ENCODE peak calls at places on chromosomes 13 and 19, in four cellular contexts. S is tibial artery, P is right atrium auricular region, H is HL-60. K is an unnamed sample. For H3K27me3, the result is how much of the 10 kb centered on the place peaks cover.

GRCh38 chr13:99985243-99985874 is 3.8 kb downstream of the ZIC2 start:
- DNase-seq in S (no peak), P (no peak), H (no peak), K (no peak)

GRCh38 chr13:92572190-92572589 is 654.4 kb upstream of the GPC6 start:
- DNase-seq in S (no peak), P (no peak), H (no peak), K (no peak)

GRCh38 chr13:71339736-71340135 is 527.3 kb downstream of the DACH1 start:
- DNase-seq in S (no peak), P (no peak), H (no peak), K (no peak)

GRCh38 chr13:107075576-107075975 is 507.6 kb upstream of the ARGLU1 start:
- DNase-seq in S (no peak), P (no peak), H (no peak), K (peak)

GRCh38 chr13:100045355-100045754 is 43.5 kb upstream of the PCCA start:
- DNase-seq in S (no peak), P (no peak), H (no peak), K (no peak)

GRCh38 chr13:90950134-90950533 is 397.4 kb upstream of the MIR17HG start:
- DNase-seq in S (no peak), P (no peak), H (no peak), K (no peak)

GRCh38 chr19:6588508-6589345 is 2.2 kb downstream of the CD70 start:
- DNase-seq in S (no peak), P (no peak), H (no peak), K (no peak)

GRCh38 chr19:17243854-17244617 is 1.7 kb downstream of the NR2F6 start:
- DNase-seq in S (peak), P (peak), H (no peak), K (peak)

GRCh38 chr19:6524326-6524725 is 6.5 kb upstream of the TNFSF9 start:
- DNase-seq in S (no peak), P (no peak), H (no peak), K (no peak)

GRCh38 chr13:95784891-95785290 is 108.0 kb downstream of the DNAJC3 start:
- DNase-seq in S (no peak), P (no peak), H (no peak), K (no peak)

GRCh38 chr13:99859178-99860177 is 112.1 kb downstream of the ZIC5 start:
- DNase-seq in S (no peak), P (no peak), H (no peak), K (peak)

GRCh38 chr13:70623260-70623659 is 515.0 kb upstream of the KLHL1 start:
- DNase-seq in S (no peak), P (no peak), H (no peak), K (no peak)

GRCh38 chr13:28684257-28684656 is 25.3 kb downstream of the POMP start:
- DNase-seq in S (no peak), P (no peak), H (no peak), K (peak)

GRCh38 chr19:41083516-41083915 is 4.7 kb upstream of the CYP2A13 start:
- DNase-seq in S (no peak), P (no peak), H (no peak), K (no peak)

GRCh38 chr13:26050568-26051230 is 1.1 kb downstream of the SHISA2 start:
- DNase-seq in S (no peak), P (no peak), H (no peak), K (no peak)

GRCh38 chr19:6925801-6926751 is 38.7 kb downstream of the ADGRE1 start:
- DNase-seq in S (no peak), P (no peak), H (no peak), K (no peak)

GRCh38 chr13:113657851-113658741 is at the start of gene ATP4B:
- DNase-seq in S (no peak), P (no peak), H (no peak), K (peak)

GRCh38 chr19:18832331-18833140 is 777 bp downstream of the UPF1 start:
- DNase-seq in S (no peak), P (no peak), H (no peak), K (peak)

GRCh38 chr19:8731428-8732169 is 10.2 kb downstream of the OR2Z1 start:
- DNase-seq in S (no peak), P (no peak), H (no peak), K (no peak)

GRCh38 chr19:23698711-23699520 is 11.9 kb upstream of the ZNF675 start:
- DNase-seq in S (no peak), P (no peak), H (no peak), K (no peak)

GRCh38 chr13:114019367-114019766 is 45.5 kb upstream of the C13orf46 start:
- DNase-seq in S (no peak), P (no peak), H (no peak), K (no peak)

GRCh38 chr19:19642506-19643157 is 825 bp downstream of the GMIP start:
- DNase-seq in S (no peak), P (no peak), H (peak), K (peak)

GRCh38 chr19:21130097-21130775 is 11.6 kb upstream of the ZNF431 start:
- DNase-seq in S (no peak), P (no peak), H (no peak), K (no peak)

GRCh38 chr13:57557979-57558529 is 73.5 kb upstream of the PCDH17 start:
- DNase-seq in S (no peak), P (no peak), H (no peak), K (peak)

GRCh38 chr19:53980553-53981407 is 10.7 kb upstream of the CACNG6 start:
- DNase-seq in S (no peak), P (no peak), H (no peak), K (peak)

GRCh38 chr13:110520431-110521295 is 40.9 kb downstream of the RAB20 start:
- DNase-seq in S (peak), P (peak), H (peak), K (peak)

GRCh38 chr19:30516586-30516985 is 144.4 kb downstream of the ZNF536 start:
- DNase-seq in S (no peak), P (no peak), H (no peak), K (no peak)

GRCh38 chr19:48678201-48678600 is 5.4 kb upstream of the NTN5 start:
- DNase-seq in S (no peak), P (no peak), H (no peak), K (peak)

GRCh38 chr13:75704942-75705320 is 68.8 kb downstream of the LMO7 start:
- DNase-seq in S (no peak), P (no peak), H (no peak), K (peak)

GRCh38 chr13:89066868-89067466 is 1395.8 kb downstream of the SLITRK5 start:
- DNase-seq in S (no peak), P (no peak), H (peak), K (peak)

GRCh38 chr13:40968416-40969000 is 50.6 kb downstream of the ELF1 start:
- DNase-seq in S (no peak), P (no peak), H (no peak), K (no peak)

GRCh38 chr19:41219924-41220567 is 1.0 kb downstream of the AXL start:
- DNase-seq in S (peak), P (no peak), H (no peak), K (no peak)

GRCh38 chr13:60044321-60044720 is 119.4 kb downstream of the DIAPH3 start:
- DNase-seq in S (no peak), P (no peak), H (no peak), K (no peak)

GRCh38 chr19:35533822-35534521 is 716 bp downstream of the GAPDHS start:
- DNase-seq in S (no peak), P (no peak), H (peak), K (no peak)

GRCh38 chr13:109288151-109288709 is 498.2 kb downstream of the IRS2 start:
- DNase-seq in S (no peak), P (no peak), H (no peak), K (no peak)

GRCh38 chr19:45423033-45423588 is 606 bp downstream of the ERCC1 start:
- DNase-seq in S (no peak), P (no peak), H (no peak), K (no peak)

GRCh38 chr13:31896427-31896826 is 135.1 kb upstream of the FRY start:
- DNase-seq in S (peak), P (peak), H (no peak), K (no peak)

GRCh38 chr13:97325738-97326137 is 103.6 kb downstream of the MBNL2 start:
- DNase-seq in S (no peak), P (no peak), H (no peak), K (no peak)

GRCh38 chr19:28492616-28493015 is 720.3 kb downstream of the UQCRFS1 start:
- DNase-seq in S (no peak), P (no peak), H (no peak), K (peak)

DNA sequence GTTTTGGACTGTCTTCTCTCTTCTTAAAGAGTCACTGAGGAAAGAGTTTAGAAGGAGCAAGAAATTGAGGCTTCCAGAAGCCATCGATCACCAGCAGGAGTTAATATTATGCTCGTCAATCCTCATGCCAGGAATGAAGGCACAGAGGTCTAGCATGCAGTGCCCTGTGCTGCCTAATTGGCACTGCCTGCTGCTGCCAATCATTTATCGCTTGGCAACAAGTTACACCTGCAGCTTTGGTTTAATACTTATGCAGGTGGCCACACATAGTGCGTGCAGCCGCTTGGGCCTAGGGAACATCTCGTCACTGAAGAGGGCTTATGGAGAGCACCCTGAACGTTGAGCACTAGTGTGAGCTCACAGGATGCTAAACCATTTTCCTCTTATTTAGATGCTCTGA is 2.7 kb upstream of the SOX1 start:
- DNase-seq in S (no peak), P (no peak), H (no peak), K (no peak)
- H3K27me3 ChIP-seq in S (half or more), P (under half), H (half or more), K (under half)

DNA sequence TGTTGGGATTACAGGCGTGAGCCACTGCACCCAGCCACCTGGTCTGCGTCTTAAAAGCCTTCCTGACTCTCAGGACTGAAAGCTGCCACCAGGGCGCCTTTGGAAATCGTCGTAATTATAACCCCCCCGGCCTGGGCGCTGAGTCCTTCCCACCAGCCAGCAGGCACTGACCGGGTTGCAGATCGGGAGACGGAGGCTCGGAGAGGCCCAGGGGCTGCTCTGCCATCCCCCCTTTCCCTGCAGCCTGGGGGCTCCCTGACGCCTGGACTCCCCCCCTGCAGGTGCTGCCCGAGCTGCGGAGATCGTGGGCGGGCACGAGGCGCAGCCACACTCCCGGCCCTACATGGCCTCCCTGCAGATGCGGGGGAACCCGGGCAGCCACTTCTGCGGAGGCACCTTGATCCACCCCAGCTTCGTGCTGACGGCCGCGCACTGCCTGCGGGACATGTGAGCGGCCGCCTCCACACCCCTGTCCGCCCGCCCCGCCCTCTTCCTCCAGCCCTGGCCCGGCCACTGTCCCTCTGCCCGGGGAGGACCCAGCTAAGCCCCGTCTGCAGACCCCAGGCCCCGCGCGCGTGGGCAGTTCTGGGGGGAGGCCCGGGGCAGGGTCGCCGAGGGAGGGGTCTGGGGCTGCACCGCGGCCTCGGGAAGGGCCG is 2.5 kb downstream of the PRTN3 start:
- DNase-seq in S (no peak), P (no peak), H (no peak), K (no peak)
- H3K27me3 ChIP-seq in S (half or more), P (under half), H (under half), K (under half)

GRCh38 chr19:3346677-3347353 is 19.6 kb upstream of the NFIC start:
- DNase-seq in S (peak), P (peak), H (no peak), K (no peak)
- H3K27me3 ChIP-seq in S (under half), P (under half), H (under half), K (under half)

GRCh38 chr13:43569688-43570087 is 217.1 kb downstream of the ENOX1 start:
- DNase-seq in S (no peak), P (no peak), H (no peak), K (no peak)

GRCh38 chr13:43574601-43575000 is 212.2 kb downstream of the ENOX1 start:
- DNase-seq in S (no peak), P (no peak), H (no peak), K (no peak)

GRCh38 chr13:43572601-43573360 is 214.0 kb downstream of the ENOX1 start:
- DNase-seq in S (no peak), P (no peak), H (no peak), K (no peak)

GRCh38 chr13:43573361-43573740 is 213.4 kb downstream of the ENOX1 start:
- DNase-seq in S (no peak), P (no peak), H (no peak), K (no peak)

GRCh38 chr13:43573787-43574562 is 212.8 kb downstream of the ENOX1 start:
- DNase-seq in S (no peak), P (no peak), H (no peak), K (no peak)
- H3K27me3 ChIP-seq in S (under half), P (under half), H (under half), K (under half)

DNA sequence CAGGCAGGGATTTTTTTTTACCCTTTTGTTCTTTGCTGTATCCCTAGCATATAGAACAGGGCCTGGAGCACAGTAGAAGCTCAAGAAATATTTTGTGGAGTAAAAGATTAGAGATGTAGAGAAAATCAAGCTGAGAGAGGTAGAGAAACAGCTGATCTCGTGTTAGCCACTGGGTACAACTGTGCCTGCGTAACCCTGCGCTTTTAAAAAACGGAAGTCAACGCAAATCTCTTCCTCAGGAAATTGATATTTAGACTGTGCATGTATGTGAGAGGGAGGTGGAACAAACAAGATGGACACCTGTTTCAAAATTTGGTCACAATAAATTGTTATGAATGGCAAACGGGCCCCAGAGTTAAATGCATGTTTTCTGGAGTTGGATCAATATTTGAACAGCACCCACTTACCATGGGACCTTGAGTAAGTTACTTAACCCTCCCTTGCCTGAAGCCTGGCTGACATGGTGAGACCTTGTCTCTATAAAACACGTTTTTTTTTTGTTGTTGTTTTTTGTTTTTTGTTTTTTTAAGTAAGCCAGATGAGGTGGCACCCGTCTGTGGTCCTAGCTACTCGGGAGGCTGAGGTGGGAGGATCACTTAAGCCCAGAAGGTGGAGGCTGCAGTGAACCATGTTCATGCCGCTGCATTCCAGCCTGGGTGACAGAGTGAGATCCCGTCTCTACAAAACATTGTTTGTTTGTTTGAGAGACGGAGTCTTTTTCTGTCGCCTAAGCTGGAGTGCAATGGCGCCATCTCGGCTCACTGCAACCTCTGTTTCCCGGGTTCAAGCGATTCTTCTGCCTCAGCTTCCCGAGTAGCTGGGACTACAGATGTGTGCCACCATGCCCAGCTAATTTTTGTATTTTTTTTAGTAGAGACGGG is 3.3 kb upstream of the EPOR start:
- DNase-seq in S (no peak), P (no peak), H (no peak), K (no peak)
- H3K27me3 ChIP-seq in S (under half), P (under half), H (under half), K (under half)

GRCh38 chr13:49217962-49218492 is 2.1 kb upstream of the MLNR start:
- DNase-seq in S (no peak), P (no peak), H (no peak), K (no peak)
- H3K27me3 ChIP-seq in S (under half), P (under half), H (under half), K (under half)

GRCh38 chr19:32176591-32176990 is 168.8 kb upstream of the ZNF507 start:
- DNase-seq in S (no peak), P (no peak), H (no peak), K (no peak)
- H3K27me3 ChIP-seq in S (under half), P (under half), H (under half), K (under half)

DNA sequence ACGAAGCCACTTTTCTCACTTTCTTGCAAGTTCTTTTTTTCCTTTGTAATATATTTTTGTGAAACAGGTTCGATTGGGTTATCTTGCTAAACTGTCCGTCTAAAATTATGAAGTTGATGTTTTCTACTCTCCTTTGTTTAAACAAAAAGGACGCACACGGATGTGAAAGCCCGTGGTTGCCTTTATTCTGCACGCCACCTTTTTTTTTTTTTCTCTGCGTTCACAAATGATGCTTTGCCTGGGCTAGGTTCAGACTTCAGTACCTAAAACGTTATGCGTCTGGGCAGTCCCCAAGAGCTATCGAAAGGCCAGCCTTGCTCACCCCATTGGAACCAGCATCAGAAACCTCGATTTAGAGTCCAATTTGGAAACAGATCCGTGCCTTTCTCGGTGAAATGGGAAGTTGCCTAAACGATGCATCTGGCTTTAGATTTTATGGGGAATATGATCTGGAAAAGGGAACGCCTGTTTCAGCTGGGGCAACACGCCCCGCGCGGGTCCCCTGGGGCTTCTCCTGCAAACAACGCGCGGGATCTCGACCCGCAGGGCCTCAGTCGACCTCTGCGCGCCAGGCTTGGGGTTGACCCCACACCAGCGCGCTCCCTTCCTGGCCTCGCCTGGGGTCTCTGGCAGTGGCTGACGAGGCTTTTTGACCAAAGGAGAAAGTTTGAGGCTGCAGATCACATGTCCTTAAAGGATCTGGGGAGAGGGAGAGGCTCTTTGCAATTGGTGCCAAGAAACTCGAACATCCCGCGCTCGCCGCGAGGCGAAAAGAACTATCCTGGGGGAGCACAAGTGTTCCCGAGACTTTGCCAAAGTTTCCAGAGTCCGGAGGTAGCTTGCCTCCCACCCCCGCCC is 114.0 kb downstream of the KCNRG start:
- DNase-seq in S (peak), P (no peak), H (no peak), K (no peak)
- H3K27me3 ChIP-seq in S (under half), P (under half), H (under half), K (under half)

GRCh38 chr19:13004273-13004672 is 9.0 kb downstream of the NFIX start:
- DNase-seq in S (no peak), P (no peak), H (no peak), K (peak)

GRCh38 chr19:13005861-13006370 is 10.6 kb downstream of the NFIX start:
- DNase-seq in S (no peak), P (no peak), H (no peak), K (no peak)

GRCh38 chr19:13002970-13003540 is 7.8 kb downstream of the NFIX start:
- DNase-seq in S (no peak), P (no peak), H (no peak), K (no peak)

GRCh38 chr19:13006431-13007281 is 11.4 kb downstream of the NFIX start:
- DNase-seq in S (no peak), P (no peak), H (no peak), K (no peak)

DNA sequence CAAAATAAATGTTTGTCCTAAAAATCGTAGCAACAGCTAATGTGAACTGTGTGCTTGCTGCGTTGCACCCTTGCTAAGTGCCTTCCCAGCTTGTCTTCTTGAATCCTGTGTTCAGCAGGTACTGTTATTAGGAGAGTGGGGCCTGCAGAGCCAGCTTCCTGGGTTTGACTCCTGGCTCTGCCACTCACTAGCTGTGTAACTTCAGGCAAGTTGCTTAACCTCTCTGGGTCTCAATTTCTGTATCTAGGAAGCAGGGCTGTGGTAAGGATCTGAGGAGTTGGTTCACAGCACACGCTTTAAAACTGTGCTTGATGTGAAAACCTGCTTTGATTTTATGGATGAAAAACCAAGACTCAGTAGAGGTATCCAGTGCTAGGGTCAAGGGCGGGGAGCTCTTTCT is 10.0 kb downstream of the NFIX start:
- DNase-seq in S (no peak), P (no peak), H (no peak), K (no peak)
- H3K27me3 ChIP-seq in S (under half), P (under half), H (under half), K (under half)